ENCODE peak calls at places on chromosomes 5 and 9, in seven cellular contexts. E, U, J, K, S, G and A are unnamed samples.

GRCh38 chr5:177133845-177134652 is 476 bp downstream of the NSD1 start:
- DNase-seq in U (peak; percentile 92), G (no peak), E (no peak), S (peak; percentile 45), J (peak; percentile 40), K (peak; percentile 52), A (no peak)

GRCh38 chr9:27634879-27635278 is 61.6 kb upstream of the C9orf72 start:
- DNase-seq in S (no peak), G (no peak), J (no peak), E (no peak), K (no peak), U (no peak), A (no peak)

GRCh38 chr9:134059188-134059641 is 8.6 kb downstream of the BRD3 start:
- DNase-seq in K (no peak), E (no peak), U (no peak), J (no peak), S (no peak), G (no peak), A (no peak)

GRCh38 chr9:76394896-76395244 is 644 bp upstream of the RFK start:
- DNase-seq in J (no peak), U (peak; percentile 87), K (peak; percentile 40), E (no peak), S (peak; percentile 58), G (no peak), A (no peak)

GRCh38 chr5:172816887-172817418 is 17.1 kb upstream of the ERGIC1 start:
- DNase-seq in G (peak; percentile 59), E (peak; percentile 62), K (no peak), U (peak; percentile 48), J (peak; percentile 77), S (no peak), A (no peak)

GRCh38 chr9:36170531-36170930 is 1.3 kb downstream of the CCIN start:
- DNase-seq in J (no peak), G (no peak), E (no peak), U (no peak), S (no peak), K (no peak), A (no peak)

GRCh38 chr5:638501-639252 is 26.5 kb downstream of the CEP72 start:
- DNase-seq in U (no peak), G (no peak), K (no peak), J (no peak), S (no peak), E (no peak), A (no peak)

GRCh38 chr9:121656941-121657340 is 5.5 kb downstream of the DAB2IP start:
- DNase-seq in J (no peak), E (no peak), G (no peak), K (no peak), S (no peak), U (no peak), A (no peak)

GRCh38 chr5:133164759-133165158 is 112.9 kb downstream of the HSPA4 start:
- DNase-seq in S (no peak), J (no peak), U (no peak), K (no peak), E (no peak), G (no peak), A (no peak)

GRCh38 chr5:163534476-163535172 is 29.2 kb downstream of the MAT2B start:
- DNase-seq in K (no peak), E (no peak), S (no peak), G (no peak), J (no peak), U (peak; percentile 48), A (no peak)